ENCODE peak calls at places on chromosome 15, in eight cellular contexts. D is esophagus squamous epithelium, M is A549, H is OCI-LY7, L is cardiac muscle cell, E is left ventricle myocardium inferior, Q is astrocyte, Y is breast epithelium. R is an unnamed sample.

GRCh38 chr15:60412807-60413597 is 15.2 kb upstream of the ANXA2 start:
- DNase-seq in L (no peak), M (no peak), D (no peak), Y (no peak), Q (no peak), H (no peak), E (no peak), R (no peak)

GRCh38 chr15:71732636-71733035 is 77.7 kb upstream of the NR2E3 start:
- DNase-seq in M (no peak), D (no peak), E (no peak), Q (no peak), L (no peak), Y (no peak), H (no peak), R (no peak)

GRCh38 chr15:49620658-49621326 is at the start of the genes DTWD1 and FAM227B:
- DNase-seq in D (peak; percentile 82), M (peak; percentile 62), L (peak; percentile 99), E (peak; percentile 98), H (peak; percentile 97), Q (peak; percentile 98), Y (peak; percentile 95), R (peak; percentile 97)

GRCh38 chr15:90710436-90710835 is 6.7 kb upstream of the BLM start:
- DNase-seq in L (peak; percentile 24), M (no peak), Y (no peak), Q (no peak), D (no peak), H (no peak), E (no peak), R (no peak)

GRCh38 chr15:77856718-77857346 is 220.7 kb downstream of the TBC1D2B start:
- DNase-seq in L (no peak), H (no peak), D (no peak), Y (peak; percentile 1), E (no peak), Q (no peak), M (no peak), R (peak; percentile 12)

GRCh38 chr15:27382296-27382695 is 411.3 kb downstream of the GABRG3 start:
- DNase-seq in M (no peak), Y (no peak), L (no peak), H (no peak), Q (no peak), E (no peak), D (no peak), R (no peak)

GRCh38 chr15:22979699-22980188 is 424 bp downstream of the CYFIP1 start:
- DNase-seq in Y (no peak), D (no peak), H (no peak), E (no peak), M (peak; percentile 46), L (peak; percentile 47), Q (no peak), R (peak; percentile 61)

GRCh38 chr15:89335289-89336041 is 841 bp upstream of the POLG start:
- DNase-seq in E (no peak), M (no peak), L (peak; percentile 40), D (no peak), Y (no peak), Q (no peak), H (peak; percentile 86), R (peak; percentile 63)

GRCh38 chr15:79431636-79432344 is at the start of gene MINAR1:
- DNase-seq in H (no peak), M (peak; percentile 39), D (no peak), L (peak; percentile 79), E (no peak), Y (no peak), Q (peak; percentile 57), R (peak; percentile 41)

GRCh38 chr15:62164500-62165028 is 521 bp downstream of the C2CD4B start:
- DNase-seq in Q (no peak), H (no peak), L (peak; percentile 33), Y (no peak), M (peak; percentile 12), E (peak; percentile 14), D (no peak), R (peak; percentile 15)

GRCh38 chr15:95017950-95018349 is 786.6 kb downstream of the MCTP2 start:
- DNase-seq in D (no peak), M (no peak), Y (peak; percentile 58), L (peak; percentile 57), Q (no peak), E (peak; percentile 52), H (no peak), R (peak; percentile 68)

DNA sequence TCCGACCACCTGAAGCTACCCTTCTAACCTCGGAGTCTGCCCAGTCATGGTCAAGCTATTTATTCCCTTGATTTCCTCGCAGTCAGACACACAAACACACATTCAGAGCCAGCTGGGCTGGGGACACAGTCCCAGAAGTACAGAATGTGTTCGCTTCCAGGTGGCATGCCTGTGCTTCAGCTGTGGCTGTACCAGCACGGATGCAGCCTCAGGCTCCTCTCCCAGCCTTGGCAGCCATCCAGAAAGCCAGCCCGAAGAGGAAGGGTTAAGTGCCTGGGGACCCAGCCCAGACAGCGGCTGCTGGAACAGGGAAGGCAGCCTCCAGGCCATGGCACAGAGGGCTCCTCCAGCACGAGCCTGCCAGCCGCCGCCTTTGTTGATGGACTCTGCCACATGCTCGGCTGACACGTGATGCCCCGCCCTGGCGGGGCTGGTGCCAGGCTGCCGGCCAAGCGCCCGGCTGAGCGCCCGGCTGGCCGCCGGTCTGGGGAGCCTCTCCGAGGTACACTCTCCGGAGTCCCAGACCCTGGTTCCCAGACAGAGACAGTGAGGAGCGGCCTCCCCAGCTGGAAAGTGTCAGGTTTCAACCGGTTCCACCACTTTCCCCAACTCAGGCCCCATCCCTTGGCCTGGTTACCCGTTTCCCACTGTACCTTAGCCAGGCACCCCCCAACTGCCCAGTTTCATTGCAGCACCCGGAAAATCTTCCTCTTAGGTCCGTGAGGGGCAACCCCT is 5.4 kb downstream of the BMF start:
- DNase-seq in E (peak; percentile 83), Y (peak; percentile 95), H (no peak), D (no peak), L (peak; percentile 73), M (no peak), Q (peak; percentile 71), R (peak; percentile 96)
- H3K27ac ChIP-seq in E (peak overlapping the region; percentile 91), Y (peak overlapping the region; percentile 96), H (no peak overlapping the region), D (peak overlapping the region; percentile 72), L (peak overlapping the region; percentile 83), M (peak overlapping the region; percentile 36), Q (peak overlapping the region; percentile 53), R (peak overlapping the region; percentile 93)

DNA sequence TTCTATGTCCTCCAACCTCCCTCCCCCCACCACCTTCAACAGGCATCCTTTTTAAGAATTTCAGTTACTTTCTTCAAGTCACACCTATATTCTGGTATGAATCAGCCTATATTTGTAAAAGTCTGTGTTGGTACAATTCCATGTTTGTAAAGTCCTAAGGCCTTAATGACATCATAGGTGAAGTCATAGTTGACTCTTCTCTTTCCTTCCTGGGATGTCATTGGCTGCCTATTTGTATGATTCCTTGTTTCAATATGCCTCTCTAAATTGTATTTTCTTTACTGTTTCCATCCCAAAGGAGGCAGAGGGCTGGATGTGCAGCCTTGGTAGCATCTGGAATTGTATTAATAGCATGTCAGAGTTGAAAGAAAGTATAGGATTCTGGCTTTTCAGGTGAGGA is 56.5 kb downstream of the ADAMTSL3 start:
- DNase-seq in H (no peak), M (no peak), L (no peak), Y (no peak), Q (no peak), D (no peak), E (no peak), R (no peak)
- H3K27ac ChIP-seq in H (no peak overlapping the region), M (no peak overlapping the region), L (no peak overlapping the region), Y (no peak overlapping the region), Q (no peak overlapping the region), D (no peak overlapping the region), E (no peak overlapping the region), R (no peak overlapping the region)

GRCh38 chr15:63605816-63606215 is 8.6 kb downstream of the FBXL22 start:
- DNase-seq in L (no peak), E (no peak), M (no peak), H (no peak), D (no peak), Q (no peak), Y (no peak), R (no peak)
- H3K27ac ChIP-seq in L (no peak overlapping the region), E (peak overlapping the region; percentile 3), M (no peak overlapping the region), H (no peak overlapping the region), D (no peak overlapping the region), Q (no peak overlapping the region), Y (peak overlapping the region; percentile 27), R (no peak overlapping the region)

GRCh38 chr15:41894251-41894790 is 468 bp upstream of the SPTBN5 start:
- DNase-seq in E (no peak), H (no peak), Y (no peak), M (no peak), D (no peak), Q (no peak), L (no peak), R (no peak)
- H3K27ac ChIP-seq in E (peak overlapping the region; percentile 91), H (no peak overlapping the region), Y (peak overlapping the region; percentile 65), M (peak overlapping the region; percentile 76), D (peak overlapping the region; percentile 62), Q (peak overlapping the region; percentile 34), L (no peak overlapping the region), R (no peak overlapping the region)

DNA sequence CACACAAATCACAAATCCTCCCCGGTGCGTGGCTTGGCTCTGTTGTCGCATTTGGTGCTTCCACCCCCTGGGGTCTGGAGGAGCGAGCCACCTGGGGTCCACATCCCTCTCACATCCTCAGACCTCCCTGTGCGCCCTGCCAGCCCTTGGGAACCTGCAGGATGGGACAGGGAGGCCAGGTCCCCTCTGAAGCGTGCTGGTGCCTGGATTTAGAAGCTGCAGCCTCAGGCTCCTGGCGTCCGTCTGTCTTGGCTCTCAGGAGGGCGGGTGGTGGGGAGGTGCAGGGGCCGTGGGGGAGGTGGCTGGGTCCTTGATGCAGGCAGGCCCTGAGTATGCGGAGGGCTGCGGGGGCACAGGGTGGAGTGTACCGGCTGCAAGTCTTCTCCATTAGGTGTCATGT is 38.4 kb downstream of the RGMA start:
- DNase-seq in Y (no peak), M (no peak), H (no peak), E (no peak), Q (no peak), L (no peak), D (no peak), R (peak; percentile 50)
- H3K27ac ChIP-seq in Y (peak overlapping the region; percentile 72), M (no peak overlapping the region), H (no peak overlapping the region), E (no peak overlapping the region), Q (no peak overlapping the region), L (no peak overlapping the region), D (peak overlapping the region; percentile 28), R (no peak overlapping the region)

DNA sequence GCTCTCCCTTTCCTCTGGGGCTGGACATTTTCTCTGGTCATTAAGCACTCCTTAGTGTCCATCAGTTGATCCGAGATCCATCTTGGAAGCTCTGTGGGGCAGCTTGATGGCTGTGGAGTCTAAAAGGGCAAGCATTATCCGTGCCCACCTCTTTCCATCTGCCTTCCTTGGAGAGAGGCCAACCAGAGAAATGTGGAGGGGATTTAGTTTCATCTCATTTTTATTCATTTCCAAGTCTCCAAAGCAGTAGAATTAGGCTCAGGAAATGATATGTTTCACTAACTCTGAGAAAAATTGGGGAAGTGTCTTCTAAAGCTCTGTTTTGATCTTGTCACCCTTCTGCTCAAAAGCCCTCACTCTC is 95.9 kb upstream of the KLHL25 start:
- DNase-seq in L (no peak), M (no peak), Q (no peak), D (no peak), Y (no peak), E (no peak), H (no peak), R (no peak)
- H3K27ac ChIP-seq in L (no peak overlapping the region), M (no peak overlapping the region), Q (no peak overlapping the region), D (no peak overlapping the region), Y (no peak overlapping the region), E (no peak overlapping the region), H (no peak overlapping the region), R (no peak overlapping the region)

R was measured in psoas muscle.